ENCODE peak calls at places on chromosomes 13 and 19, in four cellular contexts. T is Ammon's horn, J is NCI-H2107, V is Right ventricle myocardium superior. L is an unnamed sample.
A peak's percentile ranks its signal among the peaks of the same experiment; 100 is the strongest.

GRCh38 chr13:43894438-43894837 is 14.7 kb downstream of the LACC1 start:
- DNase-seq in T (no peak), J (no peak), V (no peak), L (no peak)

GRCh38 chr13:38463047-38463446 is 113.4 kb downstream of the UFM1 start:
- DNase-seq in T (no peak), J (no peak), V (no peak), L (no peak)

GRCh38 chr19:55336101-55336500 is 3.6 kb upstream of the KMT5C start:
- DNase-seq in T (no peak), J (no peak), V (no peak), L (no peak)

GRCh38 chr13:39803156-39803555 is 147.7 kb downstream of the COG6 start:
- DNase-seq in T (no peak), J (no peak), V (no peak), L (no peak)

GRCh38 chr19:39236527-39236926 is 8.3 kb downstream of the IFNL3 start:
- DNase-seq in T (no peak), J (no peak), V (no peak), L (no peak)

GRCh38 chr19:47446534-47447469 is 24.9 kb downstream of the SLC8A2 start:
- DNase-seq in T (no peak), J (no peak), V (no peak), L (no peak)

GRCh38 chr13:72696590-72696989 is 30.8 kb downstream of the MZT1 start:
- DNase-seq in T (no peak), J (no peak), V (no peak), L (no peak)

GRCh38 chr13:26743971-26744370 is 16.6 kb downstream of the GPR12 start:
- DNase-seq in T (no peak), J (no peak), V (no peak), L (no peak)

GRCh38 chr13:114261328-114261965 is 20.0 kb upstream of the UPF3A start:
- DNase-seq in T (no peak), J (no peak), V (no peak), L (no peak)

GRCh38 chr13:29497137-29497654 is 98.3 kb downstream of the SLC7A1 start:
- DNase-seq in T (no peak), J (no peak), V (peak; percentile 88), L (no peak)

GRCh38 chr13:95153647-95154405 is 147.4 kb downstream of the ABCC4 start:
- DNase-seq in T (no peak), J (no peak), V (no peak), L (no peak)

GRCh38 chr19:8239528-8240273 is 30.5 kb downstream of the CERS4 start:
- DNase-seq in T (no peak), J (no peak), V (no peak), L (no peak)

GRCh38 chr19:49210108-49210900 is 52.7 kb downstream of the TRPM4 start:
- DNase-seq in T (no peak), J (no peak), V (peak; percentile 47), L (no peak)

GRCh38 chr13:52001120-52001731 is 10.0 kb downstream of the ATP7B start:
- DNase-seq in T (peak; percentile 18), J (no peak), V (no peak), L (peak; percentile 52)

L was measured in D341Med.